ENCODE peak calls at places on chromosomes 5 and 9, in six cellular contexts. P is NCI-H1694, R is thoracic aorta, X is fibroblast of the aortic adventitia, G is HCT116, A is astrocyte of the cerebellum. C is an unnamed sample.

GRCh38 chr5:122085041-122085440 is 7.0 kb upstream of the LOX start:
- DNase-seq in P (no peak), R (no peak), X (no peak), G (no peak), A (no peak), C (no peak)

GRCh38 chr5:57650360-57651069 is 167.9 kb upstream of the ACTBL2 start:
- DNase-seq in P (peak), R (no peak), X (peak), G (peak), A (no peak), C (no peak)

GRCh38 chr5:34552686-34553085 is 103.4 kb upstream of the RAI14 start:
- DNase-seq in P (no peak), R (no peak), X (no peak), G (no peak), A (no peak), C (no peak)

GRCh38 chr5:137234973-137235943 is 263.9 kb downstream of the SPOCK1 start:
- DNase-seq in P (no peak), R (no peak), X (no peak), G (no peak), A (no peak), C (no peak)

GRCh38 chr9:134551657-134552348 is 89.8 kb upstream of the COL5A1 start:
- DNase-seq in P (no peak), R (no peak), X (peak), G (no peak), A (peak), C (no peak)

GRCh38 chr5:9054821-9055589 is 490.9 kb downstream of the SEMA5A start:
- DNase-seq in P (no peak), R (no peak), X (peak), G (no peak), A (no peak), C (no peak)

GRCh38 chr5:73268826-73269225 is 95.8 kb downstream of the TMEM174 start:
- DNase-seq in P (no peak), R (no peak), X (no peak), G (no peak), A (no peak), C (no peak)

GRCh38 chr5:99349842-99350241 is 421.0 kb upstream of the CHD1 start:
- DNase-seq in P (no peak), R (no peak), X (no peak), G (no peak), A (no peak), C (no peak)

GRCh38 chr5:38433160-38433861 is 123.1 kb downstream of the LIFR start:
- DNase-seq in P (no peak), R (no peak), X (peak), G (no peak), A (peak), C (peak)

GRCh38 chr9:18826248-18826647 is 206.8 kb downstream of the SAXO1 start:
- DNase-seq in P (no peak), R (no peak), X (no peak), G (no peak), A (no peak), C (no peak)

GRCh38 chr5:132387649-132388117 is 18.2 kb downstream of the SLC22A5 start:
- DNase-seq in P (no peak), R (peak), X (peak), G (peak), A (peak), C (no peak)

C was measured in DMS 273 treated with DMSO at 0.1 percent for 48 hours.